ENCODE peak calls at places on chromosomes 6 and 20, in five cellular contexts. B, C, O, G and I are unnamed samples.

GRCh38 chr6:106085984-106086832 is at the start of gene PRDM1:
- DNase-seq in O (peak; percentile 46), C (peak; percentile 84), B (peak; percentile 45), G (peak; percentile 86), I (no peak)

GRCh38 chr6:152575621-152576150 is 61.5 kb downstream of the SYNE1 start:
- DNase-seq in O (no peak), B (no peak), G (peak; percentile 26), C (no peak), I (no peak)

GRCh38 chr6:16322666-16323312 is 84.4 kb downstream of the GMPR start:
- DNase-seq in B (peak; percentile 64), C (peak; percentile 50), G (no peak), O (peak; percentile 27), I (no peak)

GRCh38 chr6:7165002-7165735 is 57.4 kb downstream of the RREB1 start:
- DNase-seq in O (no peak), B (no peak), C (no peak), G (no peak), I (no peak)

GRCh38 chr6:150236544-150236943 is 93.7 kb downstream of the PPP1R14C start:
- DNase-seq in G (no peak), O (no peak), B (no peak), C (no peak), I (no peak)

GRCh38 chr20:44233436-44234016 is 13.6 kb upstream of the GDAP1L1 start:
- DNase-seq in G (no peak), B (no peak), C (no peak), O (no peak), I (no peak)

GRCh38 chr6:140809694-140810101 is 1323.0 kb upstream of the GJE1 start:
- DNase-seq in C (no peak), O (no peak), G (no peak), B (no peak), I (no peak)

GRCh38 chr6:105591053-105591452 is 188.2 kb upstream of the PREP start:
- DNase-seq in C (no peak), O (no peak), G (no peak), B (no peak), I (no peak)

GRCh38 chr6:106974999-106975698 is 620 bp upstream of the CD24 start:
- DNase-seq in G (peak; percentile 26), B (no peak), O (no peak), C (peak; percentile 88), I (no peak)

GRCh38 chr6:21665436-21666199 is 72.1 kb downstream of the SOX4 start:
- DNase-seq in O (no peak), C (peak; percentile 79), B (no peak), G (no peak), I (no peak)

GRCh38 chr6:113011803-113012202 is 664.7 kb downstream of the RFPL4B start:
- DNase-seq in B (no peak), C (no peak), G (no peak), O (no peak), I (no peak)